ENCODE peak calls at places on chromosomes 1 and 21, in seven cellular contexts. One of them, this sample, is unnamed. For H3K36me3, the result is how much of the 10 kb centered on the place peaks cover.

GRCh38 chr1:100736766-100737165 is 17.2 kb downstream of the VCAM1 start:
- DNase-seq in esophagus muscularis mucosa: no peak
- DNase-seq in GM23338: no peak
- DNase-seq in HCT116: no peak
- DNase-seq in spleen: no peak
- DNase-seq in sigmoid colon: no peak
- DNase-seq in K562: no peak
- DNase-seq in this sample: no peak

GRCh38 chr1:181089017-181089776 is 697 bp downstream of the IER5 start:
- DNase-seq in sigmoid colon: no peak
- DNase-seq in esophagus muscularis mucosa: no peak
- DNase-seq in K562: peak
- DNase-seq in HCT116: no peak
- DNase-seq in spleen: peak
- DNase-seq in GM23338: peak
- DNase-seq in this sample: no peak

GRCh38 chr21:45288441-45288841 is 746 bp upstream of the POFUT2 start:
- DNase-seq in esophagus muscularis mucosa: no peak
- DNase-seq in HCT116: no peak
- DNase-seq in spleen: no peak
- DNase-seq in K562: no peak
- DNase-seq in GM23338: peak
- DNase-seq in sigmoid colon: peak
- DNase-seq in this sample: no peak

GRCh38 chr1:204565617-204566582 is 49.7 kb downstream of the MDM4 start:
- DNase-seq in GM23338: peak
- DNase-seq in sigmoid colon: peak
- DNase-seq in spleen: no peak
- DNase-seq in HCT116: peak
- DNase-seq in K562: peak
- DNase-seq in esophagus muscularis mucosa: no peak
- DNase-seq in this sample: no peak

GRCh38 chr1:66349277-66349676 is 184.7 kb upstream of the SGIP1 start:
- DNase-seq in GM23338: no peak
- DNase-seq in sigmoid colon: no peak
- DNase-seq in esophagus muscularis mucosa: no peak
- DNase-seq in HCT116: no peak
- DNase-seq in K562: no peak
- DNase-seq in spleen: no peak
- DNase-seq in this sample: no peak

GRCh38 chr1:62810420-62811274 is 26.7 kb downstream of the ATG4C start:
- DNase-seq in spleen: no peak
- DNase-seq in sigmoid colon: no peak
- DNase-seq in K562: no peak
- DNase-seq in HCT116: no peak
- DNase-seq in GM23338: no peak
- DNase-seq in esophagus muscularis mucosa: no peak
- DNase-seq in this sample: no peak

GRCh38 chr1:3681898-3682806 is 29.8 kb downstream of the TP73 start:
- DNase-seq in sigmoid colon: no peak
- DNase-seq in K562: no peak
- DNase-seq in GM23338: no peak
- DNase-seq in HCT116: no peak
- DNase-seq in esophagus muscularis mucosa: no peak
- DNase-seq in spleen: no peak
- DNase-seq in this sample: no peak

GRCh38 chr1:93652335-93652949 is 29.2 kb downstream of the BCAR3 start:
- DNase-seq in spleen: no peak
- DNase-seq in HCT116: no peak
- DNase-seq in K562: no peak
- DNase-seq in esophagus muscularis mucosa: no peak
- DNase-seq in GM23338: no peak
- DNase-seq in sigmoid colon: no peak
- DNase-seq in this sample: peak

GRCh38 chr21:45802956-45803612 is 159.6 kb downstream of the PCBP3 start:
- DNase-seq in sigmoid colon: no peak
- DNase-seq in GM23338: no peak
- DNase-seq in esophagus muscularis mucosa: no peak
- DNase-seq in HCT116: no peak
- DNase-seq in K562: no peak
- DNase-seq in spleen: no peak
- DNase-seq in this sample: no peak

GRCh38 chr1:147821883-147822282 is 61.5 kb upstream of the GJA5 start:
- DNase-seq in HCT116: no peak
- DNase-seq in K562: no peak
- DNase-seq in GM23338: no peak
- DNase-seq in spleen: no peak
- DNase-seq in sigmoid colon: peak
- DNase-seq in esophagus muscularis mucosa: no peak
- DNase-seq in this sample: no peak

GRCh38 chr1:216032284-216032683 is 391.0 kb downstream of the USH2A start:
- DNase-seq in esophagus muscularis mucosa: no peak
- DNase-seq in sigmoid colon: no peak
- DNase-seq in GM23338: no peak
- DNase-seq in HCT116: no peak
- DNase-seq in K562: no peak
- DNase-seq in spleen: no peak
- DNase-seq in this sample: no peak

GRCh38 chr1:65469126-65469888 is 48.8 kb downstream of the LEPR start:
- DNase-seq in esophagus muscularis mucosa: no peak
- DNase-seq in K562: peak
- DNase-seq in sigmoid colon: no peak
- DNase-seq in HCT116: no peak
- DNase-seq in GM23338: no peak
- DNase-seq in spleen: no peak
- DNase-seq in this sample: no peak

GRCh38 chr21:42202321-42202720 is 16.6 kb upstream of the ABCG1 start:
- DNase-seq in sigmoid colon: no peak
- DNase-seq in esophagus muscularis mucosa: no peak
- DNase-seq in HCT116: no peak
- DNase-seq in spleen: no peak
- DNase-seq in K562: no peak
- DNase-seq in GM23338: no peak
- DNase-seq in this sample: no peak

GRCh38 chr1:77639557-77640069 is 42.8 kb downstream of the ZZZ3 start:
- DNase-seq in sigmoid colon: no peak
- DNase-seq in HCT116: no peak
- DNase-seq in K562: no peak
- DNase-seq in esophagus muscularis mucosa: no peak
- DNase-seq in GM23338: no peak
- DNase-seq in spleen: no peak
- DNase-seq in this sample: no peak
- H3K36me3 ChIP-seq in sigmoid colon: under half
- H3K36me3 ChIP-seq in HCT116: under half
- H3K36me3 ChIP-seq in K562: under half
- H3K36me3 ChIP-seq in esophagus muscularis mucosa: under half
- H3K36me3 ChIP-seq in GM23338: under half
- H3K36me3 ChIP-seq in spleen: under half
- H3K36me3 ChIP-seq in this sample: under half

DNA sequence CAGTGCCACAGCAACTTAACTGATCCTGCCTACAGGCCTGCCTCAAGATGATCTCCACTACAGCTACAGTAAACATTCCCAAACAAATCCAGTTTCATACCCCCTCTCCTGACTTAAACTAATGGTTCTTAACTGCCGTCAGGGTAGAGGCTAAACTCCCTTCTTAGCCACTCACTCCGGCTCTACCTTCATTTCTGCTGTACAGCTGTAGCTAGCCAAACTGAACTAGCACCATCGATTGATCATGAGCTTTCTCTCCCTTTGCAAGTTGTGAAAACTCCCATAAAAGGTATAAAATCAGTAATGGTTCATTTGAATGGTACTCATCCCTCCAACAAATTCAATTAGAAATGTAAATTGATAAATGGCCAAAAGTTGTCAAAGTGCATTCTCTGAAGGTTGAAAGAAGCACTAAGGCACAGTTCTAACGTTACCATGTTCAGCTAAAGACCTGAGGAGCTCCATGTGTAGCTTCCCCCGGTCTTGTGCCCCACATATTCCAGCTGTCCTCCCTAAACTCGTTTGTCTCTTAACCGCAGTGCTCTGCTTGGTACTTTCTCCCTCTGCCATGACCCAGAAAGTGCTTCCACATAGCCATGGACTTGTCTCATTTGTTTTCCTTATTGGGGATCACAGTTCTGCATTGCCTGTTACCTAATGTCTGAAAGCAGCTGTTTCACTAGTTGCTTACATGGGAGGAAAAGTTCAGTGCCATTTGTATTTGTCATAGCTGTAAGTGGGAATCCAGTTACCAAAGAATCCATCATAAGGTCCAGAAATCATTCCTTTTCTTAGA is 49.8 kb downstream of the DHX9 start:
- DNase-seq in GM23338: peak
- DNase-seq in K562: peak
- DNase-seq in esophagus muscularis mucosa: no peak
- DNase-seq in HCT116: no peak
- DNase-seq in sigmoid colon: no peak
- DNase-seq in spleen: no peak
- DNase-seq in this sample: no peak
- TF ChIP-seq POLR2AphosphoS5 in GM23338: no peak
- TF ChIP-seq POLR2AphosphoS5 in K562: peak
- TF ChIP-seq POLR2AphosphoS5 in esophagus muscularis mucosa: no peak
- TF ChIP-seq POLR2AphosphoS5 in HCT116: peak
- TF ChIP-seq POLR2AphosphoS5 in sigmoid colon: no peak
- TF ChIP-seq POLR2AphosphoS5 in spleen: no peak
- TF ChIP-seq POLR2AphosphoS5 in this sample: no peak

DNA sequence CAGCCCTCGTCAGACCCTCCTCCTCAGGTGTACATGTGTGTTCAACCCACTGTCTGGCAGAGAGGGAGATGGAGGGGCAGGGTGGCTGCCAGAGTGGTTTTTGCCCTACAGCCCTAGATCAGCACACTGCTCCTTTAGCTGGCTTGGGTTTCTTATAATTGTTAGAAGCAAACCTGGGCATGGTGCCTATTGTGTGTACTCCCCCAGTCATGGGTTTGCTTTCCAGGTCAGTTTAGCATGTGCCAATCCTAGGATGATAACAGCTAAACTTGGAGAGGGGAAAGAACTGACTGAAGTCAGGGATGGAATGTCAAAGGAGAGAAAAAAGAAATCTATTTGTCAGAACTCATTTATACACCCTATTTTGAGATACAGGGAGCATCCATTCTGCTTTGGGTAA is 63.3 kb downstream of the UCK2 start:
- DNase-seq in HCT116: no peak
- DNase-seq in GM23338: no peak
- DNase-seq in spleen: no peak
- DNase-seq in sigmoid colon: no peak
- DNase-seq in esophagus muscularis mucosa: no peak
- DNase-seq in K562: no peak
- DNase-seq in this sample: no peak
- H3K36me3 ChIP-seq in HCT116: under half
- H3K36me3 ChIP-seq in GM23338: under half
- H3K36me3 ChIP-seq in spleen: under half
- H3K36me3 ChIP-seq in sigmoid colon: under half
- H3K36me3 ChIP-seq in esophagus muscularis mucosa: under half
- H3K36me3 ChIP-seq in K562: half or more
- H3K36me3 ChIP-seq in this sample: under half

GRCh38 chr1:16218014-16218673 is 5.7 kb upstream of the ARHGEF19 start:
- DNase-seq in esophagus muscularis mucosa: no peak
- DNase-seq in GM23338: no peak
- DNase-seq in spleen: peak
- DNase-seq in HCT116: no peak
- DNase-seq in sigmoid colon: no peak
- DNase-seq in K562: no peak
- DNase-seq in this sample: peak

GRCh38 chr1:16218674-16219071 is 6.2 kb upstream of the ARHGEF19 start:
- DNase-seq in GM23338: no peak
- DNase-seq in HCT116: no peak
- DNase-seq in spleen: no peak
- DNase-seq in esophagus muscularis mucosa: no peak
- DNase-seq in sigmoid colon: no peak
- DNase-seq in K562: no peak
- DNase-seq in this sample: no peak

GRCh38 chr1:16217061-16217785 is 4.8 kb upstream of the ARHGEF19 start:
- DNase-seq in HCT116: peak
- DNase-seq in GM23338: peak
- DNase-seq in K562: peak
- DNase-seq in sigmoid colon: peak
- DNase-seq in spleen: peak
- DNase-seq in esophagus muscularis mucosa: peak
- DNase-seq in this sample: peak

GRCh38 chr1:16213013-16213412 is 561 bp upstream of the ARHGEF19 start:
- DNase-seq in esophagus muscularis mucosa: no peak
- DNase-seq in K562: no peak
- DNase-seq in HCT116: no peak
- DNase-seq in spleen: no peak
- DNase-seq in GM23338: no peak
- DNase-seq in sigmoid colon: no peak
- DNase-seq in this sample: no peak

DNA sequence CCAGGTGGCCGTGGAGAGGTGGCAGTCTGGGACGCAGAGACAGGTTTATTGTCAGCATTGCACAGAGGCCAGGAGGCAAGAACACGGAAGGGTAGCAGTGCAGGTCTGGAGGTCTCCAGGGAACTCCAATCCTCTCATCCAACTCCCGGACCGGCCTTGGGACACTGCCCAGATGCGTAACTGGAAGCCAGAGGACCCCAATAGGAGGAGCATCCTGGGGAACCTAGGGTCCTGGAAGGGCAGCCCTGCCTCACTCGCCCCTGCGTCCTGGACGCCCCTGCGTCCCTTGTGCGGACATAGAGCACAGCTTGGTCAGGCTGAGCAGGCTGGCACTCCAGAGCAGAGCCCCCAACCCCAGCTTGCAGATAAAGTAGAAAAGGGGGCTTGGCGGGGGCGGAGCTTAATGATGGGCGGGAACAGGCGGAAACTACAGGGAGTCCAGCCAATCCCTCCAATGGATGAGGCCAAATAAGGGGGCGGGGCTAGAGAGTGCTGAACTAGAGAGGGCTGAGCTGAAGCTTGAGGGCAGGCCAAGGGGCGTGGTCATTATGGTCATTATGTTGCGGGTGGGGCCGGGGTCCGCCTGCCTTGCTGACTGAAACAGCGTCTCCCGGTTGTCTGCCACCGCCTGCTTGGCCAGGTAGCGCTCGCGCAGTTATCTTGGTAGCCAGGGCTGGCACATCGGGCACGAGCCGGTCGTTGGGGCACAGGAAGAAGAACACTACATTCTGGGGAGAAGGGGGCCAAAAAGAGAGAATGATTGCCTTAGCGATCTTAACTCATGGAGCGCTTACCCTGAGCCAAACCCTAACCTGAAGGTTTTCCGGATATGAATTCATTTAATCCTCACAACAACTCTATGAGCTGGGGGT is 3.7 kb upstream of the ARHGEF19 start:
- DNase-seq in sigmoid colon: peak
- DNase-seq in K562: peak
- DNase-seq in spleen: peak
- DNase-seq in GM23338: peak
- DNase-seq in esophagus muscularis mucosa: no peak
- DNase-seq in HCT116: peak
- DNase-seq in this sample: peak
- TF ChIP-seq POLR2AphosphoS5 in sigmoid colon: no peak
- TF ChIP-seq POLR2AphosphoS5 in K562: no peak
- TF ChIP-seq POLR2AphosphoS5 in spleen: peak
- TF ChIP-seq POLR2AphosphoS5 in GM23338: peak
- TF ChIP-seq POLR2AphosphoS5 in esophagus muscularis mucosa: no peak
- TF ChIP-seq POLR2AphosphoS5 in HCT116: peak
- TF ChIP-seq POLR2AphosphoS5 in this sample: no peak

DNA sequence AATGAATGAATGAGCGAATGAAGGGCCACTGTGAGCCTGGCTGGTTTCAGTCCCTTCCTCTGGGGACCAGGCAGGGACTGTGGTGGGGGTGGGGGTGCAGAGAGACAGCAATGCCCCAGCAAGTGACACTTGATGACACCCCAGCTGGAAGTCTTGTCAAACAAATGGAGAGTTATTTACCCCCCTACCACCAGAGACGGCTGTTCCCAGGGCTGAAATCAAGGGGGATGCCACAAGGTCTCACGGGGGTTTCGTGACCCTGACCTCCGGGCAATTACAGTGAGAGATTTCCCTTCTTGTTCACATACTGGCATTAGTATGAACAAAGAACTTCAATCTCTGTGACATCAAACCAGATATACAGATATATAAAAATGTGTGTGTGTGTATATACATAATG is 34.0 kb upstream of the LMO4 start:
- DNase-seq in sigmoid colon: no peak
- DNase-seq in HCT116: no peak
- DNase-seq in spleen: no peak
- DNase-seq in GM23338: no peak
- DNase-seq in esophagus muscularis mucosa: no peak
- DNase-seq in K562: no peak
- DNase-seq in this sample: no peak
- H3K36me3 ChIP-seq in sigmoid colon: under half
- H3K36me3 ChIP-seq in HCT116: under half
- H3K36me3 ChIP-seq in spleen: under half
- H3K36me3 ChIP-seq in GM23338: under half
- H3K36me3 ChIP-seq in esophagus muscularis mucosa: under half
- H3K36me3 ChIP-seq in K562: under half
- H3K36me3 ChIP-seq in this sample: under half

This sample was measured in suprapubic skin.